ENCODE peak calls at places on chromosomes 11 and 22, in six cellular contexts. R is A549, V is neural progenitor cell, I is Peyer's patch, F is cardiac muscle cell, M is K562. U is an unnamed sample. For H3K4me1, the result is how much of the 10 kb centered on the place peaks cover.

GRCh38 chr11:46936138-46937110 is at the start of gene CSTPP1:
- DNase-seq in R (peak), V (peak), I (peak), F (peak), M (peak), U (peak)

GRCh38 chr11:9091044-9091936 is at the start of gene SCUBE2:
- DNase-seq in R (peak), V (peak), I (peak), F (peak), M (no peak), U (no peak)

GRCh38 chr22:38314992-38315800 is 2.0 kb downstream of the CSNK1E start:
- DNase-seq in R (no peak), V (peak), I (no peak), F (peak), M (no peak), U (no peak)

GRCh38 chr11:101127348-101127698 is 2.3 kb downstream of the PGR start:
- DNase-seq in R (no peak), V (peak), I (no peak), F (no peak), M (peak), U (peak)

GRCh38 chr11:5631426-5631825 is 6.6 kb downstream of the TRIM34 start:
- DNase-seq in R (no peak), V (no peak), I (no peak), F (peak), M (no peak), U (no peak)

GRCh38 chr11:69562816-69563215 is 78.1 kb upstream of the CCND1 start:
- DNase-seq in R (no peak), V (no peak), I (no peak), F (no peak), M (no peak), U (no peak)

GRCh38 chr11:85809881-85810280 is 1.1 kb downstream of the SYTL2 start:
- DNase-seq in R (no peak), V (peak), I (no peak), F (no peak), M (peak), U (no peak)

GRCh38 chr22:50218996-50219727 is 18.4 kb downstream of the SELENOO start:
- DNase-seq in R (no peak), V (no peak), I (peak), F (peak), M (peak), U (peak)

GRCh38 chr22:29887358-29887757 is 4.4 kb downstream of the MTMR3 start:
- DNase-seq in R (no peak), V (no peak), I (no peak), F (no peak), M (no peak), U (no peak)

GRCh38 chr11:45931739-45932138 is 9.3 kb downstream of the LARGE2 start:
- DNase-seq in R (no peak), V (no peak), I (no peak), F (no peak), M (no peak), U (no peak)

GRCh38 chr11:128359515-128359914 is 227.8 kb downstream of the ETS1 start:
- DNase-seq in R (no peak), V (no peak), I (no peak), F (peak), M (no peak), U (no peak)

GRCh38 chr11:16086229-16086628 is 270.1 kb downstream of the SOX6 start:
- DNase-seq in R (no peak), V (peak), I (no peak), F (no peak), M (no peak), U (no peak)

GRCh38 chr22:43884600-43885318 is 7.1 kb downstream of the PNPLA5 start:
- DNase-seq in R (peak), V (peak), I (peak), F (peak), M (peak), U (no peak)

GRCh38 chr11:132131051-132131450 is 760.6 kb downstream of the NTM start:
- DNase-seq in R (no peak), V (no peak), I (no peak), F (peak), M (no peak), U (no peak)

GRCh38 chr11:68659158-68659921 is 25.0 kb upstream of the GAL start:
- DNase-seq in R (peak), V (no peak), I (no peak), F (peak), M (peak), U (peak)

GRCh38 chr11:46026616-46027293 is 94.5 kb downstream of the PHF21A start:
- DNase-seq in R (no peak), V (no peak), I (no peak), F (peak), M (no peak), U (no peak)

GRCh38 chr11:3823303-3823702 is 14.9 kb downstream of the PGAP2 start:
- DNase-seq in R (no peak), V (no peak), I (no peak), F (peak), M (no peak), U (no peak)

GRCh38 chr11:30821438-30821965 is 235.3 kb upstream of the MPPED2 start:
- DNase-seq in R (no peak), V (no peak), I (no peak), F (no peak), M (no peak), U (no peak)

GRCh38 chr11:91075032-91075695 is 852.3 kb upstream of the CHORDC1 start:
- DNase-seq in R (no peak), V (no peak), I (no peak), F (no peak), M (no peak), U (no peak)

GRCh38 chr11:73147771-73148681 is 5.9 kb upstream of the FCHSD2 start:
- DNase-seq in R (no peak), V (no peak), I (no peak), F (no peak), M (no peak), U (no peak)

GRCh38 chr22:38267086-38267485 is 5.7 kb downstream of the TMEM184B start:
- DNase-seq in R (no peak), V (no peak), I (no peak), F (peak), M (peak), U (no peak)

GRCh38 chr11:59822989-59823566 is 12.5 kb upstream of the MRPL16 start:
- DNase-seq in R (peak), V (peak), I (no peak), F (peak), M (peak), U (no peak)

GRCh38 chr11:88806410-88806809 is 259.4 kb downstream of the GRM5 start:
- DNase-seq in R (no peak), V (no peak), I (no peak), F (no peak), M (no peak), U (no peak)

GRCh38 chr22:27377501-27377900 is 424.1 kb downstream of the MN1 start:
- DNase-seq in R (no peak), V (no peak), I (no peak), F (no peak), M (no peak), U (no peak)

GRCh38 chr11:66563832-66564231 is 4.6 kb downstream of the CTSF start:
- DNase-seq in R (no peak), V (no peak), I (no peak), F (no peak), M (no peak), U (no peak)

GRCh38 chr11:131690362-131690761 is 319.9 kb downstream of the NTM start:
- DNase-seq in R (no peak), V (no peak), I (no peak), F (no peak), M (no peak), U (no peak)

GRCh38 chr11:121554552-121554951 is 101.8 kb upstream of the SORL1-AS1 start:
- DNase-seq in R (no peak), V (peak), I (no peak), F (no peak), M (no peak), U (no peak)

GRCh38 chr11:44316388-44317240 is 6.7 kb upstream of the ALX4 start:
- DNase-seq in R (no peak), V (peak), I (peak), F (no peak), M (no peak), U (no peak)

GRCh38 chr22:49422668-49423067 is 405.0 kb downstream of the BRD1 start:
- DNase-seq in R (no peak), V (no peak), I (no peak), F (no peak), M (no peak), U (no peak)

GRCh38 chr22:25956801-25957200 is 212.5 kb upstream of the SEZ6L start:
- DNase-seq in R (no peak), V (no peak), I (no peak), F (no peak), M (no peak), U (no peak)

GRCh38 chr11:14583252-14584105 is 60.1 kb upstream of the PDE3B start:
- DNase-seq in R (no peak), V (peak), I (peak), F (peak), M (no peak), U (no peak)

GRCh38 chr11:72614381-72614780 is 59.8 kb downstream of the PDE2A start:
- DNase-seq in R (no peak), V (no peak), I (no peak), F (peak), M (no peak), U (no peak)

GRCh38 chr11:66315921-66316811 is 678 bp downstream of the CD248 start:
- DNase-seq in R (no peak), V (no peak), I (no peak), F (peak), M (no peak), U (peak)

GRCh38 chr11:12723410-12724297 is 49.4 kb downstream of the TEAD1 start:
- DNase-seq in R (peak), V (no peak), I (no peak), F (peak), M (no peak), U (no peak)

GRCh38 chr11:130340671-130341319 is 26.1 kb upstream of the ZBTB44 start:
- DNase-seq in R (no peak), V (no peak), I (no peak), F (no peak), M (no peak), U (no peak)

GRCh38 chr11:120750647-120751419 is 239.3 kb downstream of the GRIK4 start:
- DNase-seq in R (no peak), V (no peak), I (no peak), F (no peak), M (no peak), U (no peak)

GRCh38 chr11:36376888-36377758 is 81.0 kb downstream of the PRR5L start:
- DNase-seq in R (peak), V (peak), I (peak), F (peak), M (no peak), U (no peak)

GRCh38 chr11:44110231-44110679 is 14.8 kb downstream of the EXT2 start:
- DNase-seq in R (peak), V (peak), I (no peak), F (peak), M (peak), U (peak)

GRCh38 chr22:19879996-19880785 is 25.5 kb upstream of the GNB1L start:
- DNase-seq in R (no peak), V (no peak), I (peak), F (no peak), M (no peak), U (peak)

GRCh38 chr11:120344302-120345004 is 8.2 kb downstream of the ARHGEF12 start:
- DNase-seq in R (no peak), V (no peak), I (no peak), F (peak), M (peak), U (no peak)

GRCh38 chr11:19676508-19677379 is 35.9 kb upstream of the NAV2 start:
- DNase-seq in R (no peak), V (no peak), I (no peak), F (peak), M (no peak), U (no peak)
- H3K4me1 ChIP-seq in R (under half), V (under half), I (under half), F (under half), M (under half), U (under half)

GRCh38 chr11:10722307-10722706 is 28.7 kb upstream of the CTR9 start:
- DNase-seq in R (no peak), V (no peak), I (no peak), F (no peak), M (no peak), U (no peak)
- TF ChIP-seq CTCF in R (no peak), V (no peak), I (no peak), F (no peak), M (no peak), U (no peak)

GRCh38 chr22:46674906-46675305 is 54.7 kb downstream of the GRAMD4 start:
- DNase-seq in R (no peak), V (no peak), I (no peak), F (no peak), M (no peak), U (no peak)

GRCh38 chr22:46675479-46675878 is 55.3 kb downstream of the GRAMD4 start:
- DNase-seq in R (no peak), V (no peak), I (no peak), F (no peak), M (no peak), U (no peak)

GRCh38 chr22:46673677-46674236 is 53.6 kb downstream of the GRAMD4 start:
- DNase-seq in R (no peak), V (no peak), I (no peak), F (no peak), M (no peak), U (no peak)

GRCh38 chr22:46673205-46673604 is 53.0 kb downstream of the GRAMD4 start:
- DNase-seq in R (no peak), V (no peak), I (no peak), F (no peak), M (no peak), U (no peak)

DNA sequence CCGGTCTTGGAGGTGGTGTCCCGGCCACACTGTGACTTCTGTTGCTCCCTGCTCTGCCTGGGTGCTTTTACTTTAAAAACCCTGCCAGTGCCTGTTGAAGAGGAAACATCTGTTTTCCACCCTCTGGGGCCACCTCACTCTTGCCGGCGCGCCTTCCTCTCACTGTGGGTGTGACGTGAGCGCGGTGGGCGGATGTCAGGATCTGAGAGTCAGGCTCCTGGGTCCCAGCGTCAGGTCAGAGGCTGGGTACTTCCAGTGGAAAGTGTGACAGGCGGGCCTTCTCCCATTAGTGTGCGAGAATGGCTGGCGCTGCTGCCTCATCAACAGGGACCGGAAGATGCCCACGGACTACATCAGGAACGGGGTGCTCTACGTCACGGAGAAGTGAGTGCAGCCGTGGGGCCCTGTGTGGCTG is 54.2 kb downstream of the GRAMD4 start:
- DNase-seq in R (no peak), V (no peak), I (no peak), F (no peak), M (no peak), U (peak)
- H3K4me3 ChIP-seq in R (no peak), V (no peak), I (peak), F (no peak), M (no peak), U (no peak)

GRCh38 chr11:19827399-19828135 is 114.9 kb downstream of the NAV2 start:
- DNase-seq in R (no peak), V (peak), I (peak), F (peak), M (peak), U (no peak)
- H3K4me1 ChIP-seq in R (under half), V (under half), I (under half), F (under half), M (under half), U (under half)

DNA sequence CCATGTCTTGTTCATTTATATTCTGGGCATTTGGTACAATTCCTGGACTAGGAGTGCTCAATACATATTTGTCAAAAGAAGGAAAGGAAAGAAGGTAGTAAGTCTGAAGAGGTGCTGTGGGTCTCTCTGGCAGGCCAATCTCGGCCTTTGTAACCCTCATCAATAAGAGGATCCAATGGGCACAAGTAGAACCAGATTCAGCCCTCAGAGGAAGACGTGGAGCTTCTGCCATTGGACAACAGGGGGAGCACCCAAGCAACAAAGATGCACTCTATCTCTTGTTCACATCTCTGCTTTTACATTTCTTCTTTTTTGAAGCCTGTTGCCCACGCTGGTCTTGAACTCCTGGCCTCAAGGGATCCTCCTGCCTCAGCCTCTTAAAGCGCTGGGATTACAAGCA is 2.2 kb upstream of the VPS11 start:
- DNase-seq in R (peak), V (peak), I (no peak), F (peak), M (peak), U (no peak)
- TF ChIP-seq CTCF in R (peak), V (peak), I (peak), F (peak), M (peak), U (no peak)

GRCh38 chr22:46054878-46055158 is 77.9 kb upstream of the WNT7B start:
- DNase-seq in R (no peak), V (no peak), I (no peak), F (no peak), M (no peak), U (no peak)

GRCh38 chr22:46056169-46057041 is 79.4 kb upstream of the WNT7B start:
- DNase-seq in R (no peak), V (no peak), I (peak), F (no peak), M (no peak), U (peak)

GRCh38 chr22:46057206-46057605 is 80.2 kb upstream of the WNT7B start:
- DNase-seq in R (no peak), V (no peak), I (peak), F (no peak), M (no peak), U (peak)

GRCh38 chr22:46055176-46055850 is 78.4 kb upstream of the WNT7B start:
- DNase-seq in R (no peak), V (no peak), I (peak), F (no peak), M (no peak), U (peak)

DNA sequence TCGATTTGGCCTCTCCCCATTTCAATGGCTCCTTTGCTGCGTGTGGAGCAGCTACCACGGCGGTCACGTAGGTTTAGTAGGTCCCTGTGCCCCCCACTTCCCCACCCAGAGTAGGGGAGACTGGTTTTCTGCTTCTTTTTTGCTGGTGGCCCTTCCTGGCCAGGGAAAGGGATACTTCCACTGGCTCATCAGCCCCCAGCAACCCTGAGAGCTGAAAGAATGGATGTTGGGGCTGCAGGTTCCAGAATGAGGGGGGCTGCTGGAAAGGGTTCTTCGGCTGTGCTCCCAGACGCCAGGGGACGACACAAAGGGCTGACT is 78.8 kb upstream of the WNT7B start:
- DNase-seq in R (no peak), V (no peak), I (no peak), F (no peak), M (no peak), U (no peak)
- H3K4me3 ChIP-seq in R (no peak), V (no peak), I (no peak), F (no peak), M (no peak), U (peak)